ENCODE peak calls at places on chromosomes 3 and 15, in seven cellular contexts. I is colonic mucosa, F is fibroblast of pulmonary artery, Q is HFF-Myc, R is RWPE2, J is GM13976, P is HepG2. G is an unnamed sample.

GRCh38 chr15:80695911-80696651 is 971 bp downstream of the ABHD17C start:
- DNase-seq in I (peak; percentile 79), F (no peak), Q (no peak), R (no peak), J (no peak), P (peak; percentile 20), G (no peak)

GRCh38 chr15:51856714-51857380 is 27.4 kb downstream of the TMOD3 start:
- DNase-seq in I (no peak), F (no peak), Q (no peak), R (no peak), J (no peak), P (no peak), G (no peak)

GRCh38 chr15:80669599-80670273 is 25.4 kb upstream of the ABHD17C start:
- DNase-seq in I (no peak), F (peak; percentile 35), Q (no peak), R (no peak), J (peak; percentile 28), P (no peak), G (no peak)

GRCh38 chr15:74334127-74334526 is 33.3 kb downstream of the CYP11A1 start:
- DNase-seq in I (no peak), F (no peak), Q (no peak), R (no peak), J (no peak), P (no peak), G (no peak)

GRCh38 chr3:100254168-100254777 is 6.5 kb upstream of the TBC1D23 start:
- DNase-seq in I (peak; percentile 55), F (peak; percentile 83), Q (no peak), R (no peak), J (peak; percentile 53), P (peak; percentile 68), G (no peak)

GRCh38 chr3:10945683-10946287 is 46.8 kb upstream of the SLC6A1 start:
- DNase-seq in I (peak; percentile 40), F (peak; percentile 57), Q (no peak), R (no peak), J (peak; percentile 81), P (peak; percentile 47), G (no peak)

GRCh38 chr3:45226206-45226915 is at the start of gene TMEM158:
- DNase-seq in I (peak; percentile 93), F (peak; percentile 53), Q (no peak), R (peak; percentile 84), J (peak; percentile 94), P (peak; percentile 30), G (no peak)

GRCh38 chr3:30347679-30348216 is 258.7 kb upstream of the TGFBR2 start:
- DNase-seq in I (no peak), F (peak; percentile 84), Q (peak; percentile 71), R (no peak), J (peak; percentile 11), P (peak; percentile 87), G (peak; percentile 69)

GRCh38 chr15:68631621-68632051 is 52.8 kb downstream of the CORO2B start:
- DNase-seq in I (no peak), F (no peak), Q (no peak), R (no peak), J (no peak), P (no peak), G (no peak)

GRCh38 chr3:101230618-101231017 is 89.8 kb downstream of the IMPG2 start:
- DNase-seq in I (no peak), F (no peak), Q (no peak), R (no peak), J (no peak), P (no peak), G (no peak)

GRCh38 chr15:74817370-74817737 is 4.7 kb downstream of the LMAN1L start:
- DNase-seq in I (peak; percentile 66), F (peak; percentile 11), Q (peak; percentile 6), R (no peak), J (no peak), P (peak; percentile 56), G (no peak)

GRCh38 chr3:101066776-101067175 is 73.6 kb upstream of the ABI3BP start:
- DNase-seq in I (no peak), F (peak; percentile 46), Q (no peak), R (no peak), J (no peak), P (no peak), G (peak; percentile 32)

GRCh38 chr15:73873889-73874511 is 636 bp downstream of the TBC1D21 start:
- DNase-seq in I (peak; percentile 24), F (peak; percentile 77), Q (no peak), R (no peak), J (peak; percentile 58), P (peak; percentile 52), G (peak; percentile 20)

GRCh38 chr3:105553851-105554250 is 187.1 kb downstream of the ALCAM start:
- DNase-seq in I (no peak), F (peak; percentile 12), Q (no peak), R (no peak), J (no peak), P (no peak), G (no peak)
- TF ChIP-seq CTCF in I (no peak), F (no peak), Q (no peak), R (no peak), J (no peak), P (no peak), G (no peak)

GRCh38 chr15:29563112-29563511 is 259.2 kb downstream of the TJP1 start:
- DNase-seq in I (no peak), F (no peak), Q (no peak), R (no peak), J (no peak), P (no peak), G (no peak)
- TF ChIP-seq CTCF in I (no peak), F (no peak), Q (no peak), R (no peak), J (no peak), P (no peak), G (no peak)

GRCh38 chr15:98548172-98548971 is 100.0 kb upstream of the IGF1R start:
- DNase-seq in I (peak; percentile 72), F (peak; percentile 62), Q (peak; percentile 27), R (peak; percentile 84), J (no peak), P (no peak), G (no peak)
- TF ChIP-seq CTCF in I (no peak), F (peak; percentile 6), Q (no peak), R (peak; percentile 50), J (no peak), P (no peak), G (no peak)

DNA sequence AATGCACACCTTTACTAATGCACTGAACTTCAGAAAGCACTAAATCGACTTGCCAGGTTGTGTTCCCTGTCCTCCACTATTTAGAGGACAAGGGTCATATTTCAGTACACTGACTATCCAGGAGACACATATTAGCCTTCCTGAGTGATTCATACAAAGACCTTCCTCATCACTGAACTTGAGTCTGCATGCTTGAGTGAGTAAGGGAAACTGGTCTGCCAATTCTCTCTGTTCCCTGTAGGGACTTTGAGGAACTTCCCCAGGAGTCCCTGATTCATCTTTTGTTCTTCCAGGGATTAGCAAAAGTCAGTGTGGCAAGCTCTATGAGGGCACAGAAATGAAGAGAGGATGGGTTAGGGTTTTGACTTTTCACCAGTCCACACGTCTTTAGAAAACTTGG is 565.9 kb downstream of the PDCD6IP start:
- DNase-seq in I (no peak), F (no peak), Q (no peak), R (no peak), J (no peak), P (no peak), G (no peak)
- TF ChIP-seq CTCF in I (no peak), F (no peak), Q (no peak), R (no peak), J (no peak), P (no peak), G (no peak)

DNA sequence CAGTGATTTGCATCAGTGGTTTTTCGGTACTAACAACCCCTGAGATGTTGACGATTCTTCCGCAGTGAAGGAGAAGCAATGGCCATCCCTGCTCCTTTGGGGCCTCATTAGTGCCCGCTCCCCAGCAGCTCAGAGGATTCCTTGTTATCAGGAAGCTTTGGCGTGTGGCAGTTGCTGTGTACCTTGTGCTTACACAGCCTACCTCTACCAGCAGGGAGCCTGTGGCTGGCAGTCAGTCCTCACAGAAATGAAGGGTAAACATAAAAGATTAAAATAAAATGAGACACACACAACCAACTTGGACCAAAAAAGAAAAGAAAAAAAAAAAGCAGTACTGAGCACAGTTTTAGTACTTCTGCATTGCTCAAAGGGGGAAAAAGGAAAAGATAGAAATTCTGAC is 55.2 kb downstream of the CNTN3 start:
- DNase-seq in I (no peak), F (no peak), Q (no peak), R (no peak), J (no peak), P (no peak), G (no peak)
- TF ChIP-seq CTCF in I (no peak), F (no peak), Q (no peak), R (no peak), J (no peak), P (no peak), G (no peak)

DNA sequence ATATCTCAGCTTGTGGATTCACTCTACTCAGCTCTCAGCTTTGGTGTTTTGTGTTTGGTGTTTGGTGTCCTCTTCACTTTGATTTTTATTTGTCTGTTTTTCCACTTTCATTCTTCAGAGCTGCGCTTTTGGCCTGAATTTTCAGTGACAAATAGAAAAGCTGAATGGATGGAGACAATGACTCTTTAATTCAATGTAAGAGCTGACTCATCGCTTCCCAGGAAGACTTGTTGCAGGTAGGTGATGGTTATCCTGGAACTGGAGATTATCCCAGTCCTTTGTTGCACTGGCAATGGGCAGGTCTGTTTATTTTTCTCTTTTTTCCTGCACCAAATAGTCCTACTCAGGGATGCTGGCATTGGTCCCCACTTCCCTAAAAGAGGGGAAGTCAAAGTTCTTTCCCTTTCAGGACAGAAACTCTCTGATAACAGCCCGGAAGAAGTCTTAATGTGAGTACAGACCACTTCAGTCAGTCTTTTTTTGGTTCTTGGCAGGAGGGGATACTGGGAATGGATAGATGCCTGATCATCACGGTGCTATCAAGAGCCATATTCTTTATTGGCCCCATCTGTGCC is 12.4 kb upstream of the AEN start:
- DNase-seq in I (no peak), F (no peak), Q (no peak), R (no peak), J (no peak), P (no peak), G (no peak)
- TF ChIP-seq CTCF in I (no peak), F (no peak), Q (no peak), R (no peak), J (no peak), P (no peak), G (no peak)

GRCh38 chr15:57556040-57556439 is 35.7 kb upstream of the MYZAP start:
- DNase-seq in I (no peak), F (no peak), Q (no peak), R (no peak), J (no peak), P (no peak), G (no peak)

GRCh38 chr15:57553526-57553925 is 38.2 kb upstream of the MYZAP start:
- DNase-seq in I (no peak), F (no peak), Q (no peak), R (no peak), J (no peak), P (no peak), G (no peak)

GRCh38 chr15:57554063-57554820 is 37.5 kb upstream of the MYZAP start:
- DNase-seq in I (no peak), F (peak; percentile 39), Q (no peak), R (peak; percentile 84), J (no peak), P (no peak), G (no peak)

GRCh38 chr15:57555270-57555669 is 36.4 kb upstream of the MYZAP start:
- DNase-seq in I (no peak), F (peak; percentile 17), Q (peak; percentile 38), R (no peak), J (no peak), P (no peak), G (no peak)

GRCh38 chr15:57554821-57555185 is 36.9 kb upstream of the MYZAP start:
- DNase-seq in I (no peak), F (no peak), Q (no peak), R (no peak), J (no peak), P (no peak), G (no peak)
- TF ChIP-seq CTCF in I (no peak), F (no peak), Q (no peak), R (no peak), J (no peak), P (no peak), G (no peak)

GRCh38 chr3:126245811-126246727 is 65.7 kb upstream of the ALDH1L1 start:
- DNase-seq in I (peak; percentile 53), F (peak; percentile 77), Q (peak; percentile 20), R (no peak), J (no peak), P (peak; percentile 48), G (peak; percentile 11)
- TF ChIP-seq CTCF in I (no peak), F (peak; percentile 54), Q (peak; percentile 56), R (peak; percentile 55), J (no peak), P (peak; percentile 77), G (peak; percentile 69)

G was measured in AG09309.